ENCODE peak calls at places on chromosomes 7 and 10, in five cellular contexts. Z is AG04449, X is psoas muscle, R is dorsolateral prefrontal cortex, A is astrocyte of the spinal cord. C is an unnamed sample.

GRCh38 chr10:115065731-115066130 is 27.4 kb upstream of the ATRNL1 start:
- DNase-seq in Z (no peak), X (no peak), R (no peak), A (no peak), C (no peak)

GRCh38 chr7:1087462-1087809 is 477 bp upstream of the GPER1 start:
- DNase-seq in Z (peak), X (no peak), R (no peak), A (peak), C (peak)

GRCh38 chr10:125928928-125929585 is 32.7 kb downstream of the FANK1 start:
- DNase-seq in Z (no peak), X (no peak), R (no peak), A (no peak), C (no peak)

GRCh38 chr10:72107325-72108003 is 19.1 kb upstream of the SPOCK2 start:
- DNase-seq in Z (no peak), X (no peak), R (no peak), A (no peak), C (no peak)

GRCh38 chr10:104300736-104301292 is 31.8 kb downstream of the GSTO2 start:
- DNase-seq in Z (peak), X (peak), R (peak), A (peak), C (peak)

GRCh38 chr7:12111461-12112405 is 99.4 kb upstream of the TMEM106B start:
- DNase-seq in Z (no peak), X (peak), R (peak), A (peak), C (peak)

GRCh38 chr7:7201583-7202374 is 19.4 kb downstream of the C1GALT1 start:
- DNase-seq in Z (no peak), X (no peak), R (no peak), A (no peak), C (no peak)

GRCh38 chr10:5194431-5194830 is 2.2 kb upstream of the AKR1C4 start:
- DNase-seq in Z (no peak), X (no peak), R (no peak), A (no peak), C (no peak)

GRCh38 chr10:100730739-100731602 is 14.4 kb upstream of the PAX2 start:
- DNase-seq in Z (no peak), X (no peak), R (no peak), A (no peak), C (no peak)

GRCh38 chr10:32149257-32149955 is 93.2 kb upstream of the KIF5B start:
- DNase-seq in Z (peak), X (peak), R (no peak), A (peak), C (peak)

GRCh38 chr10:98664329-98665042 is 217.8 kb upstream of the HPS1 start:
- DNase-seq in Z (no peak), X (no peak), R (no peak), A (peak), C (peak)

GRCh38 chr10:111482621-111483216 is 405.9 kb downstream of the ADRA2A start:
- DNase-seq in Z (no peak), X (no peak), R (no peak), A (no peak), C (no peak)

GRCh38 chr7:105097619-105098018 is 83.6 kb downstream of the KMT2E start:
- DNase-seq in Z (peak), X (no peak), R (no peak), A (peak), C (peak)

GRCh38 chr10:17348111-17349008 is 106.0 kb downstream of the ST8SIA6 start:
- DNase-seq in Z (peak), X (peak), R (peak), A (peak), C (peak)

GRCh38 chr7:36192050-36192824 is 39.2 kb downstream of the EEPD1 start:
- DNase-seq in Z (peak), X (no peak), R (no peak), A (peak), C (peak)

DNA sequence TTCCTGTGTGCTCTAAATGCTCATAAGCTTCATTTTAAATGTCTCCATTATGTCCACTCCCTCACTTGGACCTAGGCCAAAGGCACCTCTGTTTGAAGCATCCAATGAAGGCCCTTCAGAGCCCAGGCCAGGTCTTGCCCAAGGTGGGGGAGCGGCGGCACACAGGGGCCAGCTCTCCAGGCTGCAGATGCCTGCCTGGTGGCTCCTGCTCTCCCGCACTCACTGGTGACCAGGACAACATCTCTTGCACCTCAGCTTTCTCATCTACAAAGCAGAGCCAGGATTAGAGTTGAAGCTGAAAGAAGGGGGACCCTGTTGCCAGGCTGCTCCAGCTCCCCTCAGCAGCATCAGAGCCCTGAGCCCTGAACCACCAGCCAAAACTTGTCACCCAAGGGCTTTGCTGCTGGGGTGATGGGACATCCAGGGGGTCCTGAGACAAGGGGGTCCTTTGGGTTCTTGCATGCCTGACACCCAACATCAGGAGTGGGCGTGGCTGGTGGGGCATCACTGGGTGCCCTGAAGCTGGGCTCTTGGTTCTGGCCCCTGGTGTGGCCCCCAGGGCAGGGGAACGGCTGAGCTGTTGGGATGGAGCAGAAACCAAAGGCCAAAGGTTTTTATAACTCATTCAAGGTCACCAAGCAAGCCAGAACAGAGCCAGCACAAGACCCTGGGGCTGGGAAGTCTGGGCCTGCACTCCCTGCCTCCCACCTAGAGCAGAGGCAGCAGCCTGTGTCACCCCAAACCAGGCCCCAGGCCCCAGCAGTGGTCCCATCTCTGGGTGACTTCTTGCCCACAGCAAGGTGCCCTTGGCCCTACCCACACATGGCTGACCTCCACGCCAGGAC is 1.2 kb downstream of the NACAD start:
- DNase-seq in Z (no peak), X (peak), R (no peak), A (no peak), C (no peak)
- H3K4me3 ChIP-seq in Z (peak), X (no peak), R (peak), A (peak), C (no peak)

GRCh38 chr10:92550924-92551323 is 23.0 kb downstream of the IDE start:
- DNase-seq in Z (no peak), X (no peak), R (no peak), A (no peak), C (no peak)

GRCh38 chr10:92553959-92554358 is 19.9 kb downstream of the IDE start:
- DNase-seq in Z (no peak), X (no peak), R (no peak), A (no peak), C (no peak)

GRCh38 chr10:92547676-92548075 is 26.2 kb downstream of the IDE start:
- DNase-seq in Z (no peak), X (no peak), R (no peak), A (no peak), C (no peak)

GRCh38 chr10:92552310-92552709 is 21.6 kb downstream of the IDE start:
- DNase-seq in Z (no peak), X (no peak), R (no peak), A (no peak), C (no peak)
- TF ChIP-seq CTCF in Z (no peak), X (no peak), R (no peak), A (peak), C (peak)

DNA sequence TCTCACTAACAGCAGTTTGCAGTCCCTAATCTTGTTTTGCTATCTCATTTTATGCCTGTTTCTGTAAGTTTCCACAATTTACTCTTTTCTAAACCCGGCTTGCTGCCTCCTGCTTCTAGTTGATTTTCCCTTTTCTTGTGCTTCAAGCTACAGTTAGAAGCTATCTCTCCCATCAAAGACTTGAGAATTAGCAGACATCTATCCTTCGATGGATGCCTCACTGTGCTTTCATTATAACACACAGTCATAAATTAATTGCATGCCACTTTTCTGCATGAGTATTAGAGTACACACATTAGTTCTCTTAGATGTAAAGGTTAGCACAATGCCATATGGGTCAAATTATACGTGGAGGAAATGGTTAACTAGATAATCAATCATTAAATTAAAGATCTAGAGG is 48.7 kb downstream of the SEMA3A start:
- DNase-seq in Z (no peak), X (no peak), R (no peak), A (no peak), C (no peak)
- H3K4me3 ChIP-seq in Z (no peak), X (no peak), R (no peak), A (no peak), C (no peak)

DNA sequence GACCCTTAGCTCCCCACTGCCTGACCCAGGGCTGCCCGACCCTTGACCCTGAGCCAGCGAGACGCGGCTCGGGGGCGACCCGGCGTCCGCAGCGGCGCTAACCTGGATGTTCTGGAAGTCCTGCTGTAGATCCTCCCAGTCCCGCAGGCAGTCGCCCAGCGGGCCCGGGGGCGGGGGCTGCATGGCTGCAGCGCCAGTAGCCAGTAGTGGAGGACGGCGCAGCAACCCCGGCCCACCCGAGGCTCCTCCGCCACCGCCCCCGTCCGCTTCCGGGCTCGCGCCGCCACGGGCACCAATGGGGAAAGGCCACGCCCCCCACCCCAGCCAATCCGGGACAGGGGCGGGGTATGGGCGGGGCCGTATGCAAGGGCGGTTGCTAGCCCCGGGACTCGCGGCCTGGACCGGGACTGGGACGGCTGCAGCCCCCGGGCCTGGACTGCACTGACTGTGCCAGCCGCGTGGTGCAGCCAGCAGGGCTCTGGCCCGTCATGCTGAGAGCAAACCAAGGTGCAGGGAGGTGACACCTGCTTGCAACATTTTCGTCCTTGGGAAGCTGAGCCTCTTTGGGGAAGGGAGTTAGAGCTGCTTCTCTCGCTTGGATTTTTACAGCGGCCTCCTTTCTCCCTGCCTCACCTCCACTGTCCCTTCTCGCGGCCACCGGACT is at the start of gene TMEM120A:
- DNase-seq in Z (peak), X (peak), R (peak), A (peak), C (peak)
- TF ChIP-seq CTCF in Z (peak), X (no peak), R (no peak), A (peak), C (no peak)

DNA sequence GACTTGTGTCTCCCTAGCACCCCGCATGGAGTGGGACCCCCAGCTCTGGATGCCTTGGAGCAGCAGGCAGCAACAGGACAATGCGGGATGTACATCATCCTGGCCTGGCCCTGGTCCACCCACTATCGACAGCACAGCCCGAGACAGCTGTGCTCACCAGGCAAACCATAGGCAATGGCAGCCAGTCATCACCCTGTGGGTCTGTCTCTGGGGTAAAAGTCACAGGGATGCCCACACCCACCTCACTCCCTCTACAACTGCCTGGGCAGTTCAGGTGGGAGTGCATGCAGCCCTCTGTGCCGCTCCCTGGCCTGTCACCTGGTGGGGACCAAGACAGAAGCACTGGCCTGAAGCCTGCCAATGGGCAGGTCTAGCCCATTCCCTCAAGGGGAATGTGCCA is 147.8 kb downstream of the GRID1 start:
- DNase-seq in Z (no peak), X (peak), R (no peak), A (no peak), C (no peak)
- H3K4me3 ChIP-seq in Z (no peak), X (no peak), R (no peak), A (no peak), C (no peak)